ENCODE peak calls at places on chromosomes 3 and 15, in five cellular contexts. A is HepG2, F is GM12878, X is K562, I is H1. E is an unnamed sample.

GRCh38 chr15:101727186-101727585 is 2.9 kb upstream of the TARS3 start:
- DNase-seq in F (no peak), X (no peak), I (no peak), A (no peak), E (no peak)

GRCh38 chr3:122969585-122970453 is 57.7 kb downstream of the SEMA5B start:
- DNase-seq in A (no peak), I (no peak), F (no peak), X (no peak), E (no peak)

GRCh38 chr15:41648770-41649169 is 11.4 kb upstream of the MGA start:
- DNase-seq in A (no peak), F (no peak), I (no peak), X (no peak), E (no peak)

GRCh38 chr3:43152649-43153048 is 46.8 kb upstream of the POMGNT2 start:
- DNase-seq in I (no peak), A (no peak), F (no peak), X (no peak), E (no peak)

GRCh38 chr3:149506965-149507364 is 32.5 kb downstream of the TM4SF4 start:
- DNase-seq in I (no peak), X (no peak), A (peak; percentile 21), F (no peak), E (no peak)

GRCh38 chr15:56767315-56767714 is 34.0 kb upstream of the ZNF280D start:
- DNase-seq in F (no peak), A (no peak), X (no peak), I (no peak), E (no peak)

GRCh38 chr3:112454098-112454884 is 45.0 kb downstream of the BTLA start:
- DNase-seq in A (no peak), I (no peak), F (no peak), X (no peak), E (no peak)

GRCh38 chr3:184440161-184440560 is 60.3 kb downstream of the CHRD start:
- DNase-seq in F (no peak), A (no peak), I (no peak), X (no peak), E (no peak)

GRCh38 chr15:72184165-72184811 is 13.3 kb downstream of the GRAMD2A start:
- DNase-seq in F (no peak), X (no peak), A (peak; percentile 40), I (no peak), E (peak; percentile 85)

GRCh38 chr15:60399931-60400330 is 2.1 kb upstream of the ANXA2 start:
- DNase-seq in A (no peak), X (no peak), I (no peak), F (no peak), E (no peak)

GRCh38 chr3:184786271-184787010 is 25.5 kb upstream of the VPS8 start:
- DNase-seq in A (no peak), I (no peak), F (no peak), X (no peak), E (no peak)

GRCh38 chr3:77618686-77619085 is 578.8 kb downstream of the ROBO2 start:
- DNase-seq in I (no peak), F (no peak), A (no peak), X (no peak), E (no peak)

GRCh38 chr3:39226106-39226741 is 33.8 kb upstream of the XIRP1 start:
- DNase-seq in F (no peak), X (no peak), I (no peak), A (no peak), E (no peak)

GRCh38 chr15:77040673-77041072 is 30.2 kb downstream of the TSPAN3 start:
- DNase-seq in X (no peak), F (no peak), A (no peak), I (no peak), E (no peak)

GRCh38 chr15:77988386-77989301 is 88.9 kb downstream of the TBC1D2B start:
- DNase-seq in X (no peak), F (no peak), A (no peak), I (no peak), E (no peak)

GRCh38 chr15:101017935-101018849 is 99.0 kb downstream of the LRRK1 start:
- DNase-seq in F (no peak), I (no peak), X (no peak), A (no peak), E (no peak)

GRCh38 chr15:95897651-95898050 is 432.8 kb upstream of the NR2F2 start:
- DNase-seq in F (no peak), A (no peak), X (no peak), I (no peak), E (no peak)

GRCh38 chr3:133643611-133644010 is 18.1 kb downstream of the TOPBP1 start:
- DNase-seq in X (no peak), F (no peak), A (no peak), I (no peak), E (no peak)

GRCh38 chr15:68730491-68731317 is 90.0 kb downstream of the ANP32A start:
- DNase-seq in F (no peak), X (no peak), I (peak; percentile 19), A (peak; percentile 21), E (peak; percentile 31)

GRCh38 chr3:140753865-140754754 is 76.2 kb downstream of the TRIM42 start:
- DNase-seq in X (no peak), A (no peak), F (peak; percentile 87), I (no peak), E (no peak)

GRCh38 chr3:150480802-150481201 is 65.5 kb downstream of the SERP1 start:
- DNase-seq in F (no peak), A (no peak), X (no peak), I (no peak), E (no peak)

GRCh38 chr15:39643747-39644520 is 63.1 kb downstream of the THBS1 start:
- DNase-seq in I (no peak), X (no peak), F (no peak), A (no peak), E (no peak)

GRCh38 chr3:102530443-102531195 is 95.8 kb downstream of the ZPLD1 start:
- DNase-seq in F (no peak), X (no peak), I (no peak), A (no peak), E (peak; percentile 19)

GRCh38 chr3:139552632-139553335 is 13.2 kb upstream of the RBP1 start:
- DNase-seq in X (no peak), I (no peak), A (no peak), F (no peak), E (no peak)

GRCh38 chr15:89121414-89121813 is 33.2 kb downstream of the ABHD2 start:
- DNase-seq in A (peak; percentile 78), I (no peak), F (no peak), X (no peak), E (peak; percentile 77)
- TF ChIP-seq POLR2A in A (no peak), I (no peak), F (no peak), X (no peak), E (no peak)

GRCh38 chr15:44591326-44591725 is 54.4 kb downstream of the EIF3J start:
- DNase-seq in A (no peak), X (no peak), I (no peak), F (no peak), E (no peak)

GRCh38 chr15:44595656-44596510 is 58.9 kb downstream of the EIF3J start:
- DNase-seq in F (no peak), I (no peak), A (no peak), X (no peak), E (no peak)

GRCh38 chr15:44596511-44597010 is 59.6 kb downstream of the EIF3J start:
- DNase-seq in F (peak; percentile 28), I (no peak), A (no peak), X (no peak), E (no peak)

GRCh38 chr15:44595246-44595645 is 58.3 kb downstream of the EIF3J start:
- DNase-seq in I (no peak), X (no peak), A (no peak), F (no peak), E (no peak)

GRCh38 chr15:44593042-44593736 is 56.2 kb downstream of the EIF3J start:
- DNase-seq in I (no peak), X (no peak), A (no peak), F (no peak), E (peak; percentile 11)
- TF ChIP-seq HDAC2 in I (no peak), X (no peak), A (no peak), F (no peak), E (no peak)

GRCh38 chr15:31265871-31266711 is 60.5 kb upstream of the KLF13 start:
- DNase-seq in A (no peak), F (peak; percentile 86), I (no peak), X (no peak), E (no peak)

GRCh38 chr15:31265090-31265870 is 61.4 kb upstream of the KLF13 start:
- DNase-seq in I (no peak), A (peak; percentile 79), X (no peak), F (no peak), E (no peak)

GRCh38 chr15:31268108-31268501 is 58.5 kb upstream of the KLF13 start:
- DNase-seq in F (no peak), A (no peak), I (no peak), X (no peak), E (no peak)

GRCh38 chr15:31267161-31268107 is 59.2 kb upstream of the KLF13 start:
- DNase-seq in F (no peak), X (no peak), I (no peak), A (no peak), E (no peak)

GRCh38 chr15:31266712-31267111 is 59.9 kb upstream of the KLF13 start:
- DNase-seq in I (no peak), A (no peak), X (no peak), F (no peak), E (no peak)
- TF ChIP-seq POLR2A in I (no peak), A (no peak), X (no peak), F (no peak), E (no peak)

GRCh38 chr3:4866841-4867240 is 112.4 kb upstream of the BHLHE40 start:
- DNase-seq in X (no peak), A (no peak), I (no peak), F (no peak), E (no peak)
- TF ChIP-seq HDAC2 in X (no peak), A (no peak), I (no peak), F (no peak), E (no peak)